ENCODE peak calls at places on chromosomes 5 and 9, in five cellular contexts. One of them, this sample, is unnamed.

GRCh38 chr5:145902421-145902820 is 29.6 kb upstream of the GRXCR2 start:
- DNase-seq in A549: no peak
- DNase-seq in HL-60: no peak
- DNase-seq in SK-N-SH: no peak
- DNase-seq in Panc1: no peak
- DNase-seq in this sample: no peak

GRCh38 chr5:88658005-88658404 is 225.0 kb downstream of the MEF2C start:
- DNase-seq in A549: no peak
- DNase-seq in HL-60: no peak
- DNase-seq in SK-N-SH: no peak
- DNase-seq in Panc1: no peak
- DNase-seq in this sample: no peak

GRCh38 chr5:143543358-143544255 is 140.1 kb upstream of the NR3C1 start:
- DNase-seq in A549: peak; percentile 76
- DNase-seq in HL-60: no peak
- DNase-seq in SK-N-SH: no peak
- DNase-seq in Panc1: no peak
- DNase-seq in this sample: peak; percentile 14

GRCh38 chr9:2132484-2133082 is 117.4 kb downstream of the SMARCA2 start:
- DNase-seq in A549: peak; percentile 27
- DNase-seq in HL-60: no peak
- DNase-seq in SK-N-SH: peak; percentile 44
- DNase-seq in Panc1: no peak
- DNase-seq in this sample: peak; percentile 76

GRCh38 chr5:75707911-75708509 is 9.2 kb downstream of the POC5 start:
- DNase-seq in A549: peak; percentile 15
- DNase-seq in HL-60: no peak
- DNase-seq in SK-N-SH: no peak
- DNase-seq in Panc1: no peak
- DNase-seq in this sample: no peak

GRCh38 chr5:61416010-61416409 is 84.0 kb downstream of the ZSWIM6 start:
- DNase-seq in A549: no peak
- DNase-seq in HL-60: no peak
- DNase-seq in SK-N-SH: no peak
- DNase-seq in Panc1: no peak
- DNase-seq in this sample: peak; percentile 50

GRCh38 chr9:94859226-94859625 is 132.7 kb downstream of the AOPEP start:
- DNase-seq in A549: no peak
- DNase-seq in HL-60: no peak
- DNase-seq in SK-N-SH: no peak
- DNase-seq in Panc1: no peak
- DNase-seq in this sample: no peak

GRCh38 chr9:13901176-13901575 is 412.8 kb downstream of the NFIB start:
- DNase-seq in A549: no peak
- DNase-seq in HL-60: no peak
- DNase-seq in SK-N-SH: no peak
- DNase-seq in Panc1: no peak
- DNase-seq in this sample: no peak

GRCh38 chr5:91225848-91226686 is 157.1 kb downstream of the ARRDC3 start:
- DNase-seq in A549: peak; percentile 59
- DNase-seq in HL-60: no peak
- DNase-seq in SK-N-SH: no peak
- DNase-seq in Panc1: peak; percentile 38
- DNase-seq in this sample: peak; percentile 90
- TF ChIP-seq REST in A549: no peak
- TF ChIP-seq REST in HL-60: no peak
- TF ChIP-seq REST in SK-N-SH: no peak
- TF ChIP-seq REST in Panc1: no peak
- TF ChIP-seq REST in this sample: no peak

DNA sequence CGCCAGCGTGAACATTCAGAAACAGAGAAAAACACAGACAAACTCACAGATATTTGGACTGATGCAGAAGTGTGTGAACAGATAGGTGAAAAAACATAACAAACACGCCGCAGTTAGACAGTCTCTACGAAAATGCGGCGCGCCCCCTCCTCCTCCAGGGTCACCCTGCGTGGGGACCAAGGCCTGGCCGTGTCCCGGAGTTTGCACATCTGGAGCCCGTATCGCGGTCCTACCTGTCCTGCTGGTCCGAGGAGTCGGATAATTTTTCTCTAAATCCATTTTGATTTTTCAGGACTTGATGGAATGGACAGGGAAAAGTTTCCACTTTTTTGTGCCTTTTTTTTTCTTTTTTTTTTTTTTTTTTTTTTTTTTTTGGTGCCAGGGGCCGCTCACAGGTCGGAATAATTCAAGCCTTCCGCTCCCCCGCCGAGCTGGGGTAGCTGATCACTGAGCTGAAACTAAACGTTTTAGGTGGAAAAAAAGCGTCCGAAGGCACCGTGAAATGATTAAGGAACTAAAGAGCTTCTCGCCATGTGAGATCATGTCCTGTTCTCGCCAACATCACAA is at the start of gene PAX5:
- DNase-seq in A549: no peak
- DNase-seq in HL-60: no peak
- DNase-seq in SK-N-SH: no peak
- DNase-seq in Panc1: no peak
- DNase-seq in this sample: peak; percentile 44
- TF ChIP-seq REST in A549: peak; percentile 51
- TF ChIP-seq REST in HL-60: peak; percentile 81
- TF ChIP-seq REST in SK-N-SH: no peak
- TF ChIP-seq REST in Panc1: no peak
- TF ChIP-seq REST in this sample: no peak

GRCh38 chr9:136372561-136373299 is 739 bp downstream of the CARD9 start:
- DNase-seq in A549: peak; percentile 51
- DNase-seq in HL-60: peak; percentile 93
- DNase-seq in SK-N-SH: peak; percentile 84
- DNase-seq in Panc1: no peak
- DNase-seq in this sample: no peak

GRCh38 chr9:136375096-136375495 is 1.6 kb upstream of the CARD9 start:
- DNase-seq in A549: no peak
- DNase-seq in HL-60: no peak
- DNase-seq in SK-N-SH: peak; percentile 59
- DNase-seq in Panc1: no peak
- DNase-seq in this sample: no peak

GRCh38 chr9:136374183-136374575 is 710 bp upstream of the CARD9 start:
- DNase-seq in A549: no peak
- DNase-seq in HL-60: no peak
- DNase-seq in SK-N-SH: no peak
- DNase-seq in Panc1: no peak
- DNase-seq in this sample: no peak

GRCh38 chr9:136372006-136372405 is 1.5 kb downstream of the CARD9 start:
- DNase-seq in A549: no peak
- DNase-seq in HL-60: no peak
- DNase-seq in SK-N-SH: no peak
- DNase-seq in Panc1: no peak
- DNase-seq in this sample: no peak

GRCh38 chr9:136373300-136374182 is at the start of gene CARD9:
- DNase-seq in A549: no peak
- DNase-seq in HL-60: peak; percentile 90
- DNase-seq in SK-N-SH: peak; percentile 83
- DNase-seq in Panc1: no peak
- DNase-seq in this sample: no peak
- TF ChIP-seq REST in A549: no peak
- TF ChIP-seq REST in HL-60: no peak
- TF ChIP-seq REST in SK-N-SH: no peak
- TF ChIP-seq REST in Panc1: no peak
- TF ChIP-seq REST in this sample: no peak

GRCh38 chr9:91391426-91392217 is 29.9 kb upstream of the AUH start:
- DNase-seq in A549: no peak
- DNase-seq in HL-60: no peak
- DNase-seq in SK-N-SH: no peak
- DNase-seq in Panc1: no peak
- DNase-seq in this sample: no peak

GRCh38 chr9:91392435-91392834 is 30.7 kb upstream of the AUH start:
- DNase-seq in A549: no peak
- DNase-seq in HL-60: no peak
- DNase-seq in SK-N-SH: no peak
- DNase-seq in Panc1: no peak
- DNase-seq in this sample: no peak

GRCh38 chr9:91395553-91396470 is 27.8 kb downstream of the NFIL3 start:
- DNase-seq in A549: no peak
- DNase-seq in HL-60: peak; percentile 29
- DNase-seq in SK-N-SH: no peak
- DNase-seq in Panc1: no peak
- DNase-seq in this sample: no peak

DNA sequence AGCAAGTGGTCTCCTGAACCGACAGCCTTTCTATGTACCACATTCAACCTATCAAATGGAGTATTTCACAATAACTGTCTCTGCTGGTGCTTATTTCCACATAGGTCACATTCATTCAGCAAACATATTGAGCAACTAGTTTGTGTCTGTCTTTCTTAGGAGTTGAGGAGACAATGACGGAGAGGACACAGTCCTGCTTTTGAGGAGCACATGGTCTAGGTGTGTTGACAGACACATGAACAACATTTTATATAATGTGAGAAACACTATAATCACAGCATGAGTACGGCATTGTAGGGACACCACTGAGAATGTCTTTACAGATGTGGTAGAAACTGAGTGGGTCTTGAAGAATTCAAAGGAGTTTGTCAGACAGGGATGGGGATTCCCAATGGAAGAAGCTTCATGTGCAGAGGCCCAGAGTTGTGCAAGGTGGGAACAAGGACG is 28.5 kb downstream of the NFIL3 start:
- DNase-seq in A549: peak; percentile 64
- DNase-seq in HL-60: peak; percentile 72
- DNase-seq in SK-N-SH: no peak
- DNase-seq in Panc1: no peak
- DNase-seq in this sample: no peak
- TF ChIP-seq REST in A549: no peak
- TF ChIP-seq REST in HL-60: peak; percentile 45
- TF ChIP-seq REST in SK-N-SH: no peak
- TF ChIP-seq REST in Panc1: no peak
- TF ChIP-seq REST in this sample: no peak

DNA sequence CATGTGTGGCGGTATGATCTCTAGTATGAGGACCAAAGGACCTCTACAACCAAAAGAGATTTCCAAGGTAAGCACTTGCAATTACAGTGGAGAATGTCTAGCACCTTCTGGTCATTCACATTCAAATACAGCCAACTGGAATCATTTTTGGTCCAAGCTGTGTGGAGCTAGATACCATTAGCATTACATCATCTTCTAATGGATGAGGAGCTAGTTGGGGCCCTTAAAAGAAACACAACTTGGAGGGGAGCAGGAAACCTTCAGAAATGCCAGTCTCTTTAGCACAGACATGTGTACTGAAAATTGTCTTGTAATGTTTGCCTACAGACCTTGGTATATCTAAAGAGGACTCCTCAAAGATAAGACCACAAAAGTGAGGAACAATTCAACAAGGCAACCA is 244.6 kb downstream of the BNC2 start:
- DNase-seq in A549: no peak
- DNase-seq in HL-60: no peak
- DNase-seq in SK-N-SH: no peak
- DNase-seq in Panc1: no peak
- DNase-seq in this sample: peak; percentile 26
- TF ChIP-seq REST in A549: no peak
- TF ChIP-seq REST in HL-60: no peak
- TF ChIP-seq REST in SK-N-SH: no peak
- TF ChIP-seq REST in Panc1: no peak
- TF ChIP-seq REST in this sample: no peak

GRCh38 chr9:86406366-86406765 is 52.2 kb upstream of the TUT7 start:
- DNase-seq in A549: peak; percentile 31
- DNase-seq in HL-60: no peak
- DNase-seq in SK-N-SH: no peak
- DNase-seq in Panc1: no peak
- DNase-seq in this sample: no peak
- TF ChIP-seq REST in A549: no peak
- TF ChIP-seq REST in HL-60: no peak
- TF ChIP-seq REST in SK-N-SH: no peak
- TF ChIP-seq REST in Panc1: no peak
- TF ChIP-seq REST in this sample: no peak

DNA sequence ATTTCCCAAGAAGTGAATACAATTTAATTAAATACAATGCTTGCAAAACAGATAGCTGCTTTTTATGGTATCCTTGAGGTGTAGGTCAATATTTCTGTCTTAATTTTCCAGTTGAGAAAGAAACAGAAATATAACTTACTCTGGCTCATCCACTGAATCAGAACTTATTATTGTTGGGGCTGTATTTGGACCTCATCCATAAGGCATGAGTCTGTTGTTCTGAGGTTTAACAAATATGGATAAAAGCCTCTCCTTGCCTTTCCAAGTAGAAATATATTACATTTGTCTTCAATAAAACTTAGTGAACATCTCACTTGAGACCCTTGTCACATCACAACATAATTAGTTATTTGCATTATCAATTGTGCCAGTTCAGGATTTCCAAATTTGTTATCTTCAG is 525.8 kb downstream of the AGTPBP1 start:
- DNase-seq in A549: no peak
- DNase-seq in HL-60: no peak
- DNase-seq in SK-N-SH: no peak
- DNase-seq in Panc1: no peak
- DNase-seq in this sample: no peak
- TF ChIP-seq REST in A549: no peak
- TF ChIP-seq REST in HL-60: no peak
- TF ChIP-seq REST in SK-N-SH: no peak
- TF ChIP-seq REST in Panc1: no peak
- TF ChIP-seq REST in this sample: no peak